ENCODE peak calls at places on chromosomes 11 and 22, in nine cellular contexts. N, S, I, U, L, K, F, O and M are unnamed samples.

GRCh38 chr11:86396403-86396802 is 21.7 kb downstream of the CCDC81 start:
- DNase-seq in N (no peak), S (no peak), I (no peak), U (no peak), L (no peak), K (peak), F (no peak), O (peak), M (no peak)

GRCh38 chr11:121129362-121130340 is 28.6 kb downstream of the TECTA start:
- DNase-seq in N (no peak), S (no peak), I (no peak), U (no peak), L (no peak), K (no peak), F (no peak), O (no peak), M (no peak)

GRCh38 chr11:125162743-125163142 is 1.8 kb upstream of the PKNOX2 start:
- DNase-seq in N (no peak), S (no peak), I (no peak), U (peak), L (no peak), K (no peak), F (no peak), O (no peak), M (no peak)

GRCh38 chr11:93783362-93783761 is 720 bp upstream of the MED17 start:
- DNase-seq in N (no peak), S (no peak), I (no peak), U (no peak), L (no peak), K (no peak), F (no peak), O (no peak), M (no peak)

GRCh38 chr11:111549196-111549868 is 8.8 kb downstream of the LAYN start:
- DNase-seq in N (no peak), S (no peak), I (no peak), U (no peak), L (no peak), K (no peak), F (no peak), O (no peak), M (no peak)

GRCh38 chr11:110773442-110773841 is 61.2 kb upstream of the ARHGAP20 start:
- DNase-seq in N (no peak), S (no peak), I (no peak), U (no peak), L (no peak), K (no peak), F (no peak), O (no peak), M (no peak)

GRCh38 chr11:72684236-72684912 is 10.2 kb upstream of the PDE2A start:
- DNase-seq in N (peak), S (peak), I (peak), U (peak), L (no peak), K (peak), F (no peak), O (peak), M (peak)

GRCh38 chr22:48959496-48959895 is 868.2 kb downstream of the BRD1 start:
- DNase-seq in N (no peak), S (peak), I (no peak), U (no peak), L (no peak), K (no peak), F (no peak), O (no peak), M (no peak)

GRCh38 chr11:83140691-83141455 is 16.1 kb upstream of the PCF11 start:
- DNase-seq in N (no peak), S (no peak), I (no peak), U (peak), L (no peak), K (no peak), F (no peak), O (no peak), M (no peak)

GRCh38 chr11:130472434-130472961 is 24.1 kb downstream of the ADAMTS15 start:
- DNase-seq in N (no peak), S (no peak), I (no peak), U (peak), L (no peak), K (no peak), F (no peak), O (no peak), M (no peak)

GRCh38 chr22:27971926-27972325 is 52.9 kb upstream of the PITPNB start:
- DNase-seq in N (no peak), S (no peak), I (no peak), U (no peak), L (no peak), K (no peak), F (no peak), O (no peak), M (no peak)

GRCh38 chr11:97259434-97259833 is 869.6 kb downstream of the JRKL start:
- DNase-seq in N (no peak), S (no peak), I (no peak), U (no peak), L (no peak), K (no peak), F (no peak), O (no peak), M (no peak)

GRCh38 chr11:94658888-94659287 is 91.7 kb downstream of the PIWIL4 start:
- DNase-seq in N (no peak), S (no peak), I (no peak), U (no peak), L (no peak), K (no peak), F (no peak), O (no peak), M (no peak)

GRCh38 chr11:119668685-119669084 is 60.3 kb downstream of the NECTIN1 start:
- DNase-seq in N (no peak), S (no peak), I (no peak), U (no peak), L (no peak), K (no peak), F (no peak), O (no peak), M (no peak)

GRCh38 chr22:31244044-31244942 is 32.2 kb downstream of the LIMK2 start:
- DNase-seq in N (no peak), S (no peak), I (no peak), U (peak), L (no peak), K (peak), F (no peak), O (peak), M (peak)

GRCh38 chr11:112837162-112837826 is 123.9 kb upstream of the NCAM1 start:
- DNase-seq in N (no peak), S (no peak), I (no peak), U (no peak), L (peak), K (no peak), F (no peak), O (no peak), M (no peak)

GRCh38 chr11:18221274-18221876 is 15.2 kb downstream of the SAA4 start:
- DNase-seq in N (no peak), S (no peak), I (no peak), U (no peak), L (no peak), K (no peak), F (no peak), O (no peak), M (no peak)

GRCh38 chr22:27844656-27845602 is 43.4 kb upstream of the MN1 start:
- DNase-seq in N (no peak), S (no peak), I (peak), U (no peak), L (no peak), K (no peak), F (no peak), O (no peak), M (no peak)

GRCh38 chr11:104968365-104968855 is at the start of gene CASP4:
- DNase-seq in N (no peak), S (peak), I (no peak), U (no peak), L (no peak), K (peak), F (no peak), O (peak), M (peak)